ENCODE peak calls at places on chromosomes 4 and X, in eight cellular contexts. U is NCI-H2227 treated with DMSO at 0.1 percent for 48 hours; Z is stimulated activated CD8-positive, alpha-beta memory T cell treated with anti-CD3 and anti-CD28 coated beads, Interleukin-2, amount 100 ng/mL, for 48 hours; F is stimulated activated CD4-positive, alpha-beta T cell treated with anti-CD3 and anti-CD28 coated beads, Interleukin-4, amount 100 ng/mL, for 24 hours; S is cortex of kidney; C is fibroblast of mammary gland; G is A673; H is HEK293T. R is an unnamed sample.

GRCh38 chr4:151227731-151228130 is 49.2 kb upstream of the PRSS48 start:
- DNase-seq in U (no peak), G (no peak), F (no peak), S (no peak), C (peak), H (no peak), Z (no peak), R (no peak)

GRCh38 chr4:2929469-2929868 is 33.7 kb downstream of the NOP14 start:
- DNase-seq in C (no peak), S (no peak), G (no peak), H (no peak), F (no peak), U (no peak), Z (no peak), R (no peak)

GRCh38 chrX:79330022-79330421 is 37.1 kb downstream of the ITM2A start:
- DNase-seq in H (no peak), S (no peak), G (peak), F (no peak), U (no peak), Z (no peak), C (no peak), R (no peak)

GRCh38 chr4:26912810-26913209 is 52.2 kb downstream of the STIM2 start:
- DNase-seq in G (no peak), Z (no peak), C (no peak), F (no peak), S (no peak), U (no peak), H (no peak), R (no peak)

GRCh38 chr4:84690481-84690880 is 107.6 kb downstream of the CDS1 start:
- DNase-seq in U (no peak), G (no peak), S (no peak), C (no peak), F (no peak), Z (no peak), H (no peak), R (no peak)

GRCh38 chr4:186724861-186725419 is 1.3 kb upstream of the FAT1 start:
- DNase-seq in H (no peak), S (peak), Z (no peak), C (peak), U (no peak), F (no peak), G (peak), R (peak)

GRCh38 chr4:41426523-41426922 is 111.4 kb upstream of the LIMCH1 start:
- DNase-seq in C (no peak), F (no peak), Z (no peak), S (no peak), G (no peak), H (no peak), U (no peak), R (no peak)

GRCh38 chr4:141229408-141230101 is 8.9 kb downstream of the ZNF330 start:
- DNase-seq in U (no peak), H (no peak), S (no peak), C (no peak), F (no peak), G (no peak), Z (no peak), R (no peak)

GRCh38 chr4:140151700-140152014 is 2.3 kb downstream of the MAML3 start:
- DNase-seq in G (peak), S (no peak), F (peak), U (peak), H (peak), C (peak), Z (peak), R (peak)

GRCh38 chrX:42803320-42803719 is 25.4 kb upstream of the PPP1R2C start:
- DNase-seq in S (no peak), F (no peak), U (no peak), Z (no peak), H (no peak), G (no peak), C (peak), R (no peak)

GRCh38 chr4:39467470-39467869 is 8.6 kb downstream of the LIAS start:
- DNase-seq in U (no peak), F (no peak), Z (no peak), S (no peak), C (no peak), G (no peak), H (no peak), R (no peak)

GRCh38 chr4:78222575-78223186 is 165.6 kb downstream of the FRAS1 start:
- DNase-seq in F (no peak), C (no peak), S (no peak), Z (no peak), G (peak), U (no peak), H (no peak), R (no peak)

GRCh38 chrX:51395807-51396728 is 63.4 kb downstream of the NUDT10 start:
- DNase-seq in Z (peak), G (peak), C (no peak), H (peak), U (peak), S (no peak), F (peak), R (no peak)

GRCh38 chr4:38623260-38623659 is 40.7 kb upstream of the KLF3 start:
- DNase-seq in H (no peak), S (no peak), U (no peak), F (no peak), C (no peak), Z (no peak), G (no peak), R (no peak)

GRCh38 chr4:156686120-156686519 is 285.5 kb downstream of the PDGFC start:
- DNase-seq in F (no peak), H (no peak), G (peak), U (no peak), Z (no peak), S (no peak), C (peak), R (no peak)

GRCh38 chr4:42280327-42281095 is 116.8 kb upstream of the SHISA3 start:
- DNase-seq in F (no peak), Z (no peak), H (peak), S (no peak), U (no peak), C (peak), G (peak), R (no peak)

GRCh38 chrX:125293792-125294780 is 25.6 kb upstream of the TEX13C start:
- DNase-seq in F (no peak), H (no peak), G (no peak), S (no peak), C (no peak), U (no peak), Z (no peak), R (no peak)

GRCh38 chr4:55125763-55126541 is 557 bp upstream of the KDR start:
- DNase-seq in G (peak), C (peak), U (no peak), H (no peak), F (no peak), Z (no peak), S (no peak), R (no peak)